ENCODE peak calls at places on chromosomes 11 and 22, in six cellular contexts. F is kidney tubule cell; H is T-helper 2 cell; G is stimulated activated naive CD8-positive, alpha-beta T cell treated with anti-CD3 and anti-CD28 coated beads, Interleukin-15, amount 100 ng/mL, for 72 hours; P is NCI-H1436 treated with DMSO at 0.1 percent for 48 hours; R is midbrain. O is an unnamed sample.

GRCh38 chr11:97614571-97614970 is 1224.8 kb downstream of the JRKL start:
- DNase-seq in R (no peak), H (no peak), F (no peak), P (no peak), G (no peak), O (no peak)

GRCh38 chr11:100434821-100435641 is 252.1 kb upstream of the ARHGAP42 start:
- DNase-seq in H (no peak), F (no peak), P (no peak), R (no peak), G (no peak), O (no peak)

GRCh38 chr11:20089796-20090653 is 70.2 kb downstream of the DBX1 start:
- DNase-seq in G (no peak), R (no peak), H (no peak), F (no peak), P (no peak), O (no peak)

GRCh38 chr22:24435861-24436351 is 8.5 kb downstream of the ADORA2A start:
- DNase-seq in P (no peak), F (no peak), R (no peak), G (no peak), H (no peak), O (no peak)

GRCh38 chr11:103317118-103317517 is 207.9 kb downstream of the DYNC2H1 start:
- DNase-seq in G (no peak), R (no peak), F (no peak), P (no peak), H (no peak), O (no peak)

GRCh38 chr22:27719535-27720227 is 81.9 kb downstream of the MN1 start:
- DNase-seq in F (peak), G (no peak), H (no peak), R (peak), P (no peak), O (no peak)

GRCh38 chr11:31799794-31800397 is 11.2 kb downstream of the PAX6 start:
- DNase-seq in P (no peak), F (no peak), R (no peak), G (no peak), H (no peak), O (no peak)

GRCh38 chr11:35344990-35345655 is 74.2 kb downstream of the SLC1A2 start:
- DNase-seq in H (no peak), F (no peak), R (no peak), P (no peak), G (no peak), O (no peak)

GRCh38 chr11:78019808-78020207 is 3.3 kb downstream of the KCTD14 start:
- DNase-seq in P (no peak), R (no peak), F (peak), H (no peak), G (no peak), O (no peak)

GRCh38 chr11:47056261-47056915 is 119.8 kb downstream of the CSTPP1 start:
- DNase-seq in P (no peak), H (no peak), R (no peak), G (no peak), F (no peak), O (no peak)

GRCh38 chr11:77547863-77548551 is 41.7 kb upstream of the AQP11 start:
- DNase-seq in R (peak), G (peak), F (peak), H (no peak), P (peak), O (peak)

GRCh38 chr11:20351151-20351550 is 12.4 kb upstream of the HTATIP2 start:
- DNase-seq in P (no peak), H (no peak), R (no peak), F (no peak), G (no peak), O (no peak)

GRCh38 chr22:28976588-28976987 is 85.0 kb downstream of the C22orf31 start:
- DNase-seq in R (no peak), H (no peak), F (peak), P (no peak), G (no peak), O (no peak)

GRCh38 chr11:74322667-74323066 is 11.2 kb upstream of the P4HA3 start:
- DNase-seq in H (no peak), R (no peak), F (peak), P (no peak), G (no peak), O (no peak)

GRCh38 chr22:50678651-50679521 is 6.3 kb downstream of the SHANK3 start:
- DNase-seq in P (no peak), F (no peak), H (no peak), G (no peak), R (no peak), O (no peak)

GRCh38 chr11:81237139-81237538 is 1496.5 kb downstream of the FAM181B start:
- DNase-seq in H (no peak), R (peak), P (no peak), F (peak), G (no peak), O (no peak)